ENCODE peak calls at places on chromosome 13, in seven cellular contexts. G is PC-3; M is heart left ventricle; O is mammary epithelial cell; J is NT2/D1; K is CD4-positive, alpha-beta memory T cell; F is aorta. V is an unnamed sample.

GRCh38 chr13:45121421-45121820 is 1.1 kb downstream of the GTF2F2 start:
- DNase-seq in G (peak; percentile 30), M (no peak), O (peak; percentile 43), J (no peak), K (no peak), F (no peak), V (no peak)

GRCh38 chr13:52010890-52011689 is at the start of gene ATP7B:
- DNase-seq in G (no peak), M (no peak), O (no peak), J (no peak), K (peak; percentile 21), F (no peak), V (peak; percentile 86)

GRCh38 chr13:23430664-23431063 is 2.8 kb downstream of the SACS start:
- DNase-seq in G (no peak), M (no peak), O (no peak), J (no peak), K (no peak), F (no peak), V (no peak)

GRCh38 chr13:33109319-33109718 is 93.1 kb downstream of the KL start:
- DNase-seq in G (no peak), M (no peak), O (no peak), J (no peak), K (no peak), F (no peak), V (no peak)

GRCh38 chr13:31835932-31836331 is 96.6 kb downstream of the RXFP2 start:
- DNase-seq in G (peak; percentile 49), M (no peak), O (peak; percentile 64), J (no peak), K (no peak), F (no peak), V (no peak)

GRCh38 chr13:28820099-28821051 is at the start of gene MTUS2:
- DNase-seq in G (no peak), M (no peak), O (peak; percentile 18), J (no peak), K (peak; percentile 8), F (no peak), V (peak; percentile 80)

GRCh38 chr13:78247362-78247761 is 328.7 kb upstream of the EDNRB start:
- DNase-seq in G (no peak), M (no peak), O (no peak), J (no peak), K (no peak), F (no peak), V (no peak)

GRCh38 chr13:108158746-108159145 is 56.6 kb downstream of the LIG4 start:
- DNase-seq in G (no peak), M (no peak), O (no peak), J (no peak), K (no peak), F (no peak), V (no peak)

GRCh38 chr13:92838786-92839185 is 387.8 kb upstream of the GPC6 start:
- DNase-seq in G (peak; percentile 74), M (no peak), O (peak; percentile 95), J (no peak), K (no peak), F (no peak), V (no peak)

GRCh38 chr13:63190742-63191141 is 1775.1 kb upstream of the PCDH20 start:
- DNase-seq in G (peak; percentile 38), M (no peak), O (no peak), J (no peak), K (no peak), F (no peak), V (no peak)

GRCh38 chr13:35144496-35144895 is 202.4 kb downstream of the NBEA start:
- DNase-seq in G (peak; percentile 4), M (no peak), O (peak; percentile 27), J (no peak), K (no peak), F (no peak), V (no peak)

GRCh38 chr13:108288741-108289140 is 19.2 kb downstream of the TNFSF13B start:
- DNase-seq in G (no peak), M (no peak), O (no peak), J (no peak), K (no peak), F (no peak), V (no peak)

GRCh38 chr13:51976423-51976822 is 34.8 kb downstream of the ATP7B start:
- DNase-seq in G (peak; percentile 18), M (no peak), O (peak; percentile 26), J (no peak), K (no peak), F (no peak), V (no peak)

GRCh38 chr13:80755925-80756324 is 415.0 kb upstream of the SPRY2 start:
- DNase-seq in G (no peak), M (no peak), O (no peak), J (no peak), K (no peak), F (no peak), V (no peak)

DNA sequence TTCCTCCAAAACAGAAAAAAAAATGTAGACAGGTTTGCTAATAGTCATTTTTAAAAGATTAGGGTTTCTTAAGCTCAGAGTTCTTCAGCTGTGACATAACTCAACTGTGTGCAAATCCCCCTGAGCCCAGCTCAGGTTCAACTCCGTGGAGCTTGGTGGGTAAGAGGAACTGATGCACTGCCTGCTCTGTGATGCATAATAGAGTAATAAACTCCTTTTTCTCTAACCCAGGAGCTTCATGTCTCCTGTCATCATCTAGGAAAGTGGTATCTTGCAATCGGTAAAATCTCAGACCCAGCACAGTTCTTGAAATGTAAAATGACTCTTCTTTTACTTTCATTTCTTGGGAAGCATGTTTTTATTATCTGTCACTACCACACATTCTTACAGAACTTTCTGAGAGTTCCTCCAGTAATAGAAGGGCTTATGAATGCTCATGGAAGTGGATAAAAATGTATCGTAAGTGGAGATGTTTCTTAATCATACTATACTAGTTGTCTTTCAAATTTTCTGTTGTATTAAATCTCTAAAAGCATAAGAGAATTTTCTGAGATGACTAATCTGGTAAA is 123.8 kb upstream of the PCDH9 start:
- DNase-seq in G (no peak), M (no peak), O (no peak), J (no peak), K (no peak), F (no peak), V (no peak)
- H3K4me3 ChIP-seq in G (no peak overlapping the region), M (no peak overlapping the region), O (no peak overlapping the region), J (no peak overlapping the region), K (no peak overlapping the region), F (no peak overlapping the region), V (no peak overlapping the region)

GRCh38 chr13:25136872-25137623 is 35.0 kb downstream of the AMER2 start:
- DNase-seq in G (no peak), M (no peak), O (no peak), J (no peak), K (no peak), F (no peak), V (peak; percentile 39)

GRCh38 chr13:25141042-25141441 is 31.0 kb downstream of the AMER2 start:
- DNase-seq in G (no peak), M (no peak), O (no peak), J (no peak), K (no peak), F (no peak), V (no peak)

GRCh38 chr13:25132984-25133383 is 37.0 kb downstream of the PABPC3 start:
- DNase-seq in G (no peak), M (no peak), O (no peak), J (no peak), K (no peak), F (no peak), V (no peak)

GRCh38 chr13:25135896-25136295 is 36.2 kb downstream of the AMER2 start:
- DNase-seq in G (no peak), M (no peak), O (no peak), J (no peak), K (no peak), F (no peak), V (no peak)

DNA sequence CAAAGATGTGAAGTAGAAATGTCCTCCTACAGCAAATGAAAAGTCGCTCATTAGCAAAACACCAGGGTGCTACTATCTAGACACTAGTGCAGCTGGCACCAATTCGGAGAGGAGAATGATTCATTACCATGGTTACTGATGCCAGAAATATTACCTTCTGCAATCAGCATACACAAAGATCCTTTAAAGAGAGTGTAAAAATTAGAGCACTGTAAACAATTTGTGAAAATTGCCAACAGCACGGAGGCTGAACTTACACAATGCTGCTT is 34.5 kb downstream of the AMER2 start:
- DNase-seq in G (no peak), M (no peak), O (no peak), J (no peak), K (no peak), F (no peak), V (no peak)
- H3K27me3 ChIP-seq in G (peaks cover 62% of the 10 kb centered on the region), M (peaks cover 43% of the 10 kb centered on the region), O (peaks cover 7% of the 10 kb centered on the region), J (peaks cover 2% of the 10 kb centered on the region), K (no peaks in the 10 kb centered on the region), F (no peaks in the 10 kb centered on the region), V (no peaks in the 10 kb centered on the region)

GRCh38 chr13:102677122-102677521 is 17.7 kb downstream of the METTL21C start:
- DNase-seq in G (no peak), M (no peak), O (no peak), J (no peak), K (no peak), F (no peak), V (no peak)

GRCh38 chr13:102678339-102679122 is 16.3 kb downstream of the METTL21C start:
- DNase-seq in G (no peak), M (no peak), O (no peak), J (no peak), K (no peak), F (no peak), V (no peak)

GRCh38 chr13:102680133-102680717 is 14.6 kb downstream of the METTL21C start:
- DNase-seq in G (no peak), M (no peak), O (no peak), J (no peak), K (no peak), F (no peak), V (no peak)

GRCh38 chr13:102680842-102681725 is 13.8 kb downstream of the METTL21C start:
- DNase-seq in G (no peak), M (no peak), O (no peak), J (no peak), K (peak; percentile 7), F (no peak), V (no peak)

GRCh38 chr13:102679449-102680132 is 15.3 kb downstream of the METTL21C start:
- DNase-seq in G (no peak), M (no peak), O (no peak), J (no peak), K (no peak), F (no peak), V (no peak)
- H3K36me3 ChIP-seq in G (peaks cover 7% of the 10 kb centered on the region), M (peaks cover 2% of the 10 kb centered on the region), O (peaks cover 8% of the 10 kb centered on the region), J (peaks cover 46% of the 10 kb centered on the region), K (peaks cover 27% of the 10 kb centered on the region), F (no peaks in the 10 kb centered on the region), V (peaks cover 18% of the 10 kb centered on the region)

GRCh38 chr13:20057214-20057613 is 98.7 kb downstream of the ZMYM2 start:
- DNase-seq in G (no peak), M (no peak), O (no peak), J (no peak), K (no peak), F (peak; percentile 44), V (no peak)

GRCh38 chr13:20054586-20054985 is 96.1 kb downstream of the ZMYM2 start:
- DNase-seq in G (no peak), M (no peak), O (no peak), J (no peak), K (no peak), F (no peak), V (no peak)

GRCh38 chr13:20053891-20054290 is 95.4 kb downstream of the ZMYM2 start:
- DNase-seq in G (no peak), M (no peak), O (no peak), J (no peak), K (no peak), F (no peak), V (no peak)

GRCh38 chr13:20057963-20058362 is 99.4 kb downstream of the ZMYM2 start:
- DNase-seq in G (peak; percentile 7), M (no peak), O (no peak), J (no peak), K (no peak), F (no peak), V (no peak)

GRCh38 chr13:20058476-20058875 is 99.9 kb downstream of the ZMYM2 start:
- DNase-seq in G (no peak), M (no peak), O (no peak), J (no peak), K (no peak), F (no peak), V (no peak)
- H3K4me3 ChIP-seq in G (no peak overlapping the region), M (no peak overlapping the region), O (no peak overlapping the region), J (no peak overlapping the region), K (no peak overlapping the region), F (no peak overlapping the region), V (no peak overlapping the region)